ENCODE peak calls at places on chromosomes 3 and 15, in seven cellular contexts. L is effector memory CD4-positive, alpha-beta T cell; F is T follicular helper cell; X is posterior cingulate gyrus; Q is ACHN; W is colonic mucosa; J is activated CD8-positive, alpha-beta memory T cell treated with anti-CD3 and anti-CD28 coated beads, Interleukin-2, amount 50 U/mL, for 4 hours. P is an unnamed sample.

GRCh38 chr3:135896613-135897012 is 68.9 kb upstream of the PPP2R3A start:
- DNase-seq in L (no peak), Q (peak), W (no peak), X (no peak), F (no peak), J (no peak), P (no peak)

GRCh38 chr15:92599394-92599970 is 56.1 kb downstream of the FAM174B start:
- DNase-seq in J (no peak), W (no peak), L (no peak), X (no peak), F (no peak), Q (no peak), P (no peak)

GRCh38 chr15:71203573-71204444 is 88.5 kb downstream of the THSD4 start:
- DNase-seq in Q (no peak), J (no peak), L (no peak), W (no peak), X (no peak), F (no peak), P (no peak)

GRCh38 chr3:69420781-69421520 is 35.1 kb upstream of the FRMD4B start:
- DNase-seq in Q (no peak), J (no peak), X (no peak), L (no peak), F (no peak), W (no peak), P (no peak)

GRCh38 chr15:60065951-60066350 is 61.8 kb downstream of the FOXB1 start:
- DNase-seq in J (no peak), Q (no peak), X (no peak), L (no peak), W (no peak), F (no peak), P (no peak)

GRCh38 chr3:19065027-19065426 is 83.3 kb upstream of the KCNH8 start:
- DNase-seq in Q (peak), J (no peak), W (no peak), F (no peak), X (no peak), L (no peak), P (peak)

GRCh38 chr15:65424683-65425082 is 1.9 kb upstream of the IGDCC4 start:
- DNase-seq in F (no peak), Q (no peak), W (no peak), X (no peak), J (no peak), L (no peak), P (no peak)

GRCh38 chr3:71063768-71064287 is 519.7 kb downstream of the FOXP1 start:
- DNase-seq in L (no peak), Q (peak), W (peak), J (peak), X (peak), F (peak), P (peak)

GRCh38 chr3:187264051-187264450 is 27.5 kb downstream of the MASP1 start:
- DNase-seq in X (no peak), L (no peak), W (no peak), F (no peak), Q (peak), J (no peak), P (no peak)

GRCh38 chr3:158167737-158168469 is 58.0 kb downstream of the RSRC1 start:
- DNase-seq in F (no peak), W (no peak), X (no peak), L (no peak), J (no peak), Q (peak), P (no peak)

GRCh38 chr15:79682285-79682684 is 214.5 kb downstream of the MTHFS start:
- DNase-seq in W (no peak), L (no peak), F (no peak), J (no peak), Q (peak), X (no peak), P (no peak)